ENCODE peak calls at places on chromosomes 6 and 20, in six cellular contexts. Q, Z, O, Y, K and T are unnamed samples.
A peak's percentile ranks its signal among the peaks of the same experiment; 100 is the strongest.

GRCh38 chr20:61288331-61288784 is 36.3 kb downstream of the CDH4 start:
- DNase-seq in Q (no peak), Z (no peak), O (no peak), Y (no peak), K (no peak), T (no peak)

GRCh38 chr6:3001773-3002293 is 2.1 kb downstream of the NQO2 start:
- DNase-seq in Q (peak; percentile 75), Z (peak; percentile 93), O (no peak), Y (no peak), K (no peak), T (peak; percentile 69)

GRCh38 chr6:36720251-36721141 is 22.9 kb downstream of the RAB44 start:
- DNase-seq in Q (no peak), Z (no peak), O (no peak), Y (no peak), K (no peak), T (no peak)

GRCh38 chr6:152085533-152085932 is 278.1 kb downstream of the ESR1 start:
- DNase-seq in Q (no peak), Z (peak; percentile 45), O (no peak), Y (no peak), K (no peak), T (peak; percentile 85)

GRCh38 chr6:155224031-155224451 is 39.8 kb upstream of the CLDN20 start:
- DNase-seq in Q (peak; percentile 68), Z (peak; percentile 91), O (no peak), Y (peak; percentile 75), K (peak; percentile 81), T (peak; percentile 97)

GRCh38 chr20:428658-429200 is 20.6 kb downstream of the RBCK1 start:
- DNase-seq in Q (no peak), Z (no peak), O (no peak), Y (no peak), K (no peak), T (no peak)

GRCh38 chr6:141541766-141542324 is 590.9 kb upstream of the GJE1 start:
- DNase-seq in Q (peak; percentile 63), Z (no peak), O (no peak), Y (no peak), K (no peak), T (no peak)

GRCh38 chr6:72861935-72862432 is 240.1 kb downstream of the KCNQ5 start:
- DNase-seq in Q (peak; percentile 40), Z (peak; percentile 88), O (no peak), Y (no peak), K (peak; percentile 13), T (peak; percentile 39)

GRCh38 chr6:33987531-33988021 is 158.3 kb downstream of the GRM4 start:
- DNase-seq in Q (no peak), Z (no peak), O (no peak), Y (no peak), K (no peak), T (no peak)

GRCh38 chr6:87623248-87623647 is 33.3 kb downstream of the ORC3 start:
- DNase-seq in Q (no peak), Z (peak; percentile 44), O (no peak), Y (no peak), K (no peak), T (no peak)

GRCh38 chr20:46573788-46574581 is 23.5 kb upstream of the OCSTAMP start:
- DNase-seq in Q (no peak), Z (no peak), O (no peak), Y (no peak), K (no peak), T (no peak)

GRCh38 chr6:99324996-99325395 is 24.5 kb downstream of the FAXC start:
- DNase-seq in Q (no peak), Z (no peak), O (no peak), Y (no peak), K (no peak), T (no peak)

GRCh38 chr20:52731086-52731485 is 241.1 kb upstream of the TSHZ2 start:
- DNase-seq in Q (no peak), Z (no peak), O (no peak), Y (no peak), K (no peak), T (no peak)

GRCh38 chr20:36919715-36920333 is 31.7 kb downstream of the SAMHD1 start:
- DNase-seq in Q (peak; percentile 77), Z (peak; percentile 72), O (peak; percentile 63), Y (peak; percentile 17), K (peak; percentile 13), T (peak; percentile 42)

GRCh38 chr6:15296249-15296648 is 50.4 kb downstream of the JARID2 start:
- DNase-seq in Q (no peak), Z (no peak), O (no peak), Y (no peak), K (no peak), T (no peak)

DNA sequence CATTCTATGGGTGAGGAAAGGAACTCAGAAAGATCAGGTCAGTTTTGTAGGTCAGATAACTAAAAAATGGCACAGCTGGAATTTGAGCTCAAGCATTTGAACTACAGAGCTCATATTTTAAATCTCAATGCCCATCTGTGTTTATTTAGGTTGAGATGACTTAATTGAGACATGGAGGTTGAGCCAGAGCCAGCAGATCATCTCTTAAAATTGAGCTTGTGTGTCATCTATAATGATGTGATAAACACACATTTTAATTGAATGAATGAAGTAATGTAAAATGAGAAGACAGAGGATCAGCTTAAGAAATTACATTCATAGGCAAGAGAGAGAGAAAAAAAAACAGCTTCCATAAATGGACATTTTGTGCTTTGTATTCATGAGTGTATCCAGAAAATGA is 3.7 kb downstream of the MANEA start:
- DNase-seq in Q (peak; percentile 31), Z (peak; percentile 5), O (peak; percentile 8), Y (no peak), K (no peak), T (no peak)
- H3K4me3 ChIP-seq in Q (no peak overlapping the region), Z (no peak overlapping the region), O (no peak overlapping the region), Y (no peak overlapping the region), K (no peak overlapping the region), T (no peak overlapping the region)

GRCh38 chr6:43665376-43665775 is 20.5 kb downstream of the RSPH9 start:
- DNase-seq in Q (no peak), Z (peak; percentile 56), O (no peak), Y (no peak), K (no peak), T (no peak)

GRCh38 chr6:43668151-43669028 is 19.2 kb downstream of the MRPS18A start:
- DNase-seq in Q (peak; percentile 54), Z (peak; percentile 72), O (peak; percentile 76), Y (no peak), K (peak; percentile 61), T (peak; percentile 69)

GRCh38 chr6:43669050-43669921 is 18.3 kb downstream of the MRPS18A start:
- DNase-seq in Q (peak; percentile 49), Z (peak; percentile 94), O (peak; percentile 46), Y (no peak), K (no peak), T (peak; percentile 47)

GRCh38 chr6:43666181-43666920 is 21.2 kb downstream of the MRPS18A start:
- DNase-seq in Q (no peak), Z (no peak), O (peak; percentile 19), Y (no peak), K (no peak), T (no peak)

DNA sequence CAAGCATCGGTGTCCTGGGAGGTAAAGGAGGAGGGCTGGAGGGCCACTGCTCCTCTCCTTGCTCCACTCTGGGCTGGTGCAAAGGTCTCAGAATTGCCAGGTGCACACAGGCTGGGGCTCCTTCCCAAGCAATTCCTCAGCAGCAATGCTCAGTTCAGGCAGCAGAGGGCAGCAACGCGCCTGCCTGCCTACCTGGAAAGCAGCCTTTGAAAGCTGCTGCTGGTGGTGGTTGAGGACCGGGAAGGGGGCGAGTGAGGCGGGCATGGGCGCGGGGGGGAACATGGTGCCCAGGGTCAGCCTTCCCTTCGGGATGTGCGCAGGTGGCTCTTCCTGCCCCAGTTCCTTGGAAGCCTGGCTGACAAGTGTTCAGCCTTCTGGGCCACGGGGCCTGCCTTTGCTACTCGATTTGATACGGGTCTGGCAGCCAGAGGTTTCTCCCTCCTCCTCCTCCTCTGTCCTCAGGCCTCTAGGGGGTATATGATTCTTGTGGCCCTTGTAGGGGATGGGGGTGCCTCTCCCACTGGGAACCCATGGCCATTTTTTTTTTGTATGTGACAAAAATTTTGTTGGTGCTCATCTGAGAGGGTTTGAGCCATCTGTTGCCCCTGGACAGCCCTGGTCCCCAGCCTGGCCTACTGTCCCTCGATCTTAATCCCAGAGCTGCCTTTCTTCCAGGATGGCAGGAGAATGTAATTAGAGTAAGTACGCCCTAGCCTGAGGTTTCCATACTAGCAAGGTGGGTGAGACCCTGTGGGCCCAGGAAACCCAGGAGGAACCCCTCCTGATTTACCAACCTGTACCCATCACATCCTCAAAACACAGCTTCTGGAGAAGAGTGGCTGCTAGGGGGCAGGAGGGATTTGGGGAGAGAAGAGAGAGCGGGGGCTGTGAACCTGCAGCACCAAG is 20.1 kb downstream of the MRPS18A start:
- DNase-seq in Q (peak; percentile 67), Z (peak; percentile 72), O (peak; percentile 88), Y (no peak), K (no peak), T (peak; percentile 69)
- H3K9ac ChIP-seq in Q (no peak overlapping the region), Z (no peak overlapping the region), O (no peak overlapping the region), Y (no peak overlapping the region), K (peak overlapping the region; percentile 37), T (no peak overlapping the region)

DNA sequence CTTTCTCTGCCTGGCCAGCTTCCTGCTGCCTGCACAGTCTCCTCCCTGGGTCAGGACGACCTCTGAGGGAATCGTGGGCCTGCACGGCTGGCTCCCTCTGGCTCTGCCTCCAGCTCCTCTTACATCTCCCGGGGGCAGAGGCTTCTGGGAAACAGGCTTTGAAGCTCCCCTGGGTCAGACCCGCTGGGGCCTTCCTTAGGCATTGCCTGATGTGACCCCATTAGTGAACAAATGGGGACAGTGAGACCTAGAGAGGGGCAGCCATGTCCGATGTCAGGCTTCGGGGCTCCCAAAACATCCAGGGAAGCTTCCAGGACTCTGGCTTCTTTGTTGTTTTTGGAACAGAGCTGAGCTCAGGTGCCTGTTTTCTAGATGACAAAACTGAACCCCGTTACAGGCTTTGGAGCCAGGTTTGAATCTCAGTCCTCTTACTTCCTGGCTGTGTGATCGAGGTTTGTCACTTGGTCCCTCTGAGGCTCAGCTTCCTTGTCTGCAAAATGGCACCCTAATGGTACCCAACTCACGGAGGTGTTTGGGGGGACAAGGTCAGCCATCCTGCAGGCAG is 94.3 kb downstream of the CEBPB start:
- DNase-seq in Q (no peak), Z (peak; percentile 51), O (peak; percentile 65), Y (no peak), K (no peak), T (no peak)
- H2AFZ ChIP-seq in Q (peak overlapping the region; percentile 10), Z (peak overlapping the region; percentile 67), O (peak overlapping the region; percentile 79), Y (no peak overlapping the region), K (peak overlapping the region; percentile 20), T (no peak overlapping the region)

GRCh38 chr6:52374247-52374646 is 12.3 kb downstream of the PAQR8 start:
- DNase-seq in Q (no peak), Z (no peak), O (no peak), Y (no peak), K (no peak), T (no peak)

GRCh38 chr6:52377538-52378221 is 15.7 kb downstream of the PAQR8 start:
- DNase-seq in Q (no peak), Z (no peak), O (no peak), Y (no peak), K (no peak), T (no peak)

GRCh38 chr6:52373294-52373693 is 11.3 kb downstream of the PAQR8 start:
- DNase-seq in Q (no peak), Z (no peak), O (no peak), Y (no peak), K (no peak), T (no peak)

GRCh38 chr6:52375780-52376556 is 14.0 kb downstream of the PAQR8 start:
- DNase-seq in Q (no peak), Z (no peak), O (no peak), Y (no peak), K (no peak), T (no peak)

DNA sequence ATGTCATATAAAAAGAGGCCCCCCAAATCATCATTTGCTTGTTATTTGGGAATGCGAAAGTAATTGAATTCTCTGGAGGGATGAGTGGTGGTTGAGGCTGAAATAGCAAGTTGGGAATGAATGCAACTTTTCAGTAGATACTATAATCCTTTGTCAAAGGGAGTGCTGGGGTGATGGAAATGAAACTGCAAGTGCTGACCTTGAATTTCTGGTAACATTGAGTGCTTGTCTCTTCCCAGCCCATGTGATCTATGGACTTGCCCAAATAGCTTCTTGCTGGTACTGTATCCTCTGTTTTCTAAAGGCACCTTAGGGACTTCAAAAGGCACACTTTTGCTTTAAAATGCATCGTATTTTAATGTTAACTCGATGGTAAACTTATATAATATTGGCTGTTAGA is 14.8 kb downstream of the PAQR8 start:
- DNase-seq in Q (no peak), Z (no peak), O (no peak), Y (no peak), K (no peak), T (no peak)
- H3K4me3 ChIP-seq in Q (no peak overlapping the region), Z (no peak overlapping the region), O (no peak overlapping the region), Y (no peak overlapping the region), K (no peak overlapping the region), T (no peak overlapping the region)